ENCODE peak calls at places on chromosome 22, in six cellular contexts. D is fibroblast of pulmonary artery; A is IMR-90; B is mesenchymal stem cell; R is naive thymus-derived CD4-positive, alpha-beta T cell; I is adipocyte. N is an unnamed sample.

GRCh38 chr22:11605468-11605981 is 3922.5 kb upstream of the OR11H1 start:
- DNase-seq in B (no peak), D (no peak), I (no peak), R (no peak), A (no peak), N (no peak)

GRCh38 chr22:49514656-49515055 is 313.0 kb downstream of the BRD1 start:
- DNase-seq in B (no peak), A (no peak), I (no peak), R (no peak), D (no peak), N (no peak)

GRCh38 chr22:42770448-42770726 is 49.7 kb upstream of the A4GALT start:
- DNase-seq in A (no peak), B (no peak), I (no peak), D (no peak), R (no peak), N (no peak)

GRCh38 chr22:47497666-47498065 is 735.2 kb downstream of the TBC1D22A start:
- DNase-seq in R (no peak), D (no peak), B (no peak), I (no peak), A (no peak), N (no peak)

GRCh38 chr22:49959782-49960158 is 802 bp upstream of the PIM3 start:
- DNase-seq in A (no peak), D (no peak), B (no peak), R (no peak), I (no peak), N (no peak)

GRCh38 chr22:18031670-18032454 is 7.5 kb upstream of the MICAL3 start:
- DNase-seq in I (peak), R (no peak), D (peak), B (peak), A (peak), N (no peak)

GRCh38 chr22:18028817-18029527 is 4.6 kb upstream of the MICAL3 start:
- DNase-seq in R (no peak), B (no peak), I (no peak), A (no peak), D (no peak), N (no peak)

GRCh38 chr22:35313311-35314121 is 13.8 kb downstream of the TOM1 start:
- DNase-seq in I (peak), B (peak), D (peak), A (peak), R (no peak), N (no peak)

GRCh38 chr22:36595968-36596367 is 67.0 kb upstream of the EIF3D start:
- DNase-seq in A (no peak), B (no peak), R (no peak), I (no peak), D (no peak), N (no peak)

GRCh38 chr22:32106930-32107329 is 52.2 kb downstream of the C22orf42 start:
- DNase-seq in A (no peak), B (no peak), R (no peak), I (peak), D (peak), N (no peak)

GRCh38 chr22:50577697-50577986 is 585 bp downstream of the CPT1B start:
- DNase-seq in A (no peak), I (no peak), R (no peak), D (no peak), B (no peak), N (no peak)

GRCh38 chr22:37053310-37054077 is 2.0 kb downstream of the KCTD17 start:
- DNase-seq in I (no peak), A (no peak), R (no peak), D (peak), B (no peak), N (no peak)

GRCh38 chr22:27669798-27670599 is 131.6 kb downstream of the MN1 start:
- DNase-seq in R (no peak), D (peak), A (no peak), B (peak), I (no peak), N (no peak)

GRCh38 chr22:29470159-29470855 is 9.7 kb upstream of the NEFH start:
- DNase-seq in I (no peak), D (peak), B (peak), R (peak), A (peak), N (peak)

GRCh38 chr22:33438273-33438672 is 380.1 kb upstream of the SYN3 start:
- DNase-seq in B (peak), R (no peak), A (peak), D (peak), I (peak), N (no peak)

GRCh38 chr22:46491936-46492335 is 45.5 kb downstream of the CELSR1 start:
- DNase-seq in A (peak), B (no peak), R (no peak), D (no peak), I (peak), N (no peak)

DNA sequence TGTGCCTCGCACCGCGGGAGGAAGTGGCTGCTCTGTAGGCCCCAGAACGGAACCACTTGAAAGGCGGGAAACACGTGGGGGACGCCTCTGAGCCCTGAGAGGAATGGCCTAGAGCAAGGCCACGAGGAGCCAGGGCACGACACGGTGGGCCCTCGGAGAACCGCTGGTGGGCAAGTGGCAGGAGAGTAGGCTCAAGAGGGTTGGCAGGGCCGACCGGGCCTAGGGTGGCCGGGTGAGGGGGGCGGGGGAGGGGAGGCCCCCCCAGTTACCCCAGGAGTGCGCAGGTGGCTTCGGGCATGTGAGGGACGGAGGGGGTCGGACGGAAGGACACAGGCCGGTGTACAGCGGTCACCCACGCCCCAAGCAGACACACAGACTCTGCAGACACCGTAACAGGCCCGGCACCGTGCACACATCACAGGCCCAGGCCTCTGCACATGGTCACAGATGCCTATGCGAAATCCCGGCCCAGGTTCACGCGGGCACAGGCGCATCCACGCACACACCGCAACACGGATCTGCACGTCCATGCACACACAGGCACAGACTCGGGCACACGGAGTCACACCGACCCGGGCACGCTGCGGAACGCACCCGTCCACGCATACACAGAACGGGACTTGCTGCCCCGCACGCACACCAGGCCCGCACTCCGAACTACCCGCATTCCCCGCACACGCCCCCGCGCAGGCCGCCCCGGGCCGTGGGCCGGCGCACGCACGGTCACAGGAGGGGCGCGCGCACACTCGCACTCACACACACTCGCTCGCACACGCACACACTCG is at the start of gene MGAT3:
- DNase-seq in D (no peak), A (no peak), B (no peak), R (peak), I (peak), N (peak)
- H3K4me3 ChIP-seq in D (peak), A (peak), B (peak), R (peak), I (peak), N (peak)

DNA sequence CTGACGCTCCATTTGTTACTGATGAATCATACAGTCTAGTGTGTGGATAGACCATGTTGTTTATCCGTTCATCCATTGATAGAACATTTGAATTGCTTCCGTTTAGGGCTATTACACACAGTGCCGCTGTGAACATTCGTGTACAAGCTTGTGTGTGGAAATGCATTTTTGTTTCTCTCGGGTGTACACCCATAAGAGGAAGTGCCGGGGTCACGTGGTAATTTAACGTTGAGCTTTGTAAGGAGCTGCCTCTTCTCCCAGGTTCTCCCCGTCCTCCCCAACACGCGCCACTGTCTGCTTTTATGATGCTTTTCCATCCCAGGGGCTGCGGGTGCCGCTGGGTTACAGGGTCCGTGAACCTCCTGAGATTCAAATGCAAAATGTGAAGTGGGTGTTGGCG is 142.3 kb downstream of the IGLL1 start:
- DNase-seq in B (no peak), I (no peak), D (no peak), A (no peak), R (no peak), N (no peak)
- H3K4me3 ChIP-seq in B (no peak), I (no peak), D (no peak), A (no peak), R (no peak), N (no peak)

GRCh38 chr22:26430600-26430999 is 1.5 kb downstream of the ASPHD2 start:
- DNase-seq in A (no peak), D (no peak), R (no peak), I (no peak), B (no peak), N (no peak)

GRCh38 chr22:26429458-26430238 is 588 bp downstream of the ASPHD2 start:
- DNase-seq in R (no peak), I (peak), A (no peak), D (no peak), B (no peak), N (no peak)

GRCh38 chr22:26432619-26433311 is 3.7 kb downstream of the ASPHD2 start:
- DNase-seq in B (no peak), R (no peak), I (no peak), A (no peak), D (no peak), N (peak)

GRCh38 chr22:26433805-26434204 is 4.7 kb downstream of the ASPHD2 start:
- DNase-seq in R (no peak), I (no peak), D (no peak), B (no peak), A (no peak), N (no peak)

GRCh38 chr22:26431151-26431995 is 2.3 kb downstream of the ASPHD2 start:
- DNase-seq in B (peak), I (no peak), D (peak), R (no peak), A (no peak), N (no peak)
- H3K4me3 ChIP-seq in B (no peak), I (no peak), D (no peak), R (no peak), A (no peak), N (peak)

GRCh38 chr22:20938272-20938671 is 21.1 kb downstream of the CRKL start:
- DNase-seq in R (no peak), I (no peak), D (no peak), B (no peak), A (no peak), N (no peak)

GRCh38 chr22:20937031-20937793 is 20.0 kb downstream of the CRKL start:
- DNase-seq in D (no peak), R (no peak), I (no peak), A (no peak), B (no peak), N (no peak)

GRCh38 chr22:20940178-20940790 is 23.1 kb downstream of the CRKL start:
- DNase-seq in R (no peak), I (peak), D (no peak), B (no peak), A (no peak), N (no peak)

GRCh38 chr22:20940904-20941385 is 23.7 kb downstream of the CRKL start:
- DNase-seq in D (no peak), B (no peak), A (no peak), I (no peak), R (no peak), N (no peak)

DNA sequence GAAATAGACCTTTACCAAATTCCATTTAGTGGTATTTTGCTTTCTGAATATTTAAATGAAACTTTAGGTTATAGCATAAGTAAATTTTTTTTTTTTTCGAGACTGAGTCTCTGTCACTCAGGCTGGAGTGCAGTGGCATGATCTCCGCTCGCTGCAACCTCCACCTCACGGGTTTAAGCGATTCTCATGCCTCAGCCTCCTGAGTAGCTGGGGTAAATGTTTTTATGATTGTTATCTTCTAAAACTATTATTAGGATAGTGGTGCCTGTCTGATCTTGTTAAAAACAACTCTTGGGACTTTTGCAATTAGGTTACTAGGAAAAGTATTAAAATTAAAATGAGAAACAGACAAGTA is 20.6 kb downstream of the CRKL start:
- DNase-seq in D (no peak), A (no peak), B (no peak), I (no peak), R (no peak), N (no peak)
- H3K4me3 ChIP-seq in D (no peak), A (no peak), B (no peak), I (no peak), R (no peak), N (no peak)

DNA sequence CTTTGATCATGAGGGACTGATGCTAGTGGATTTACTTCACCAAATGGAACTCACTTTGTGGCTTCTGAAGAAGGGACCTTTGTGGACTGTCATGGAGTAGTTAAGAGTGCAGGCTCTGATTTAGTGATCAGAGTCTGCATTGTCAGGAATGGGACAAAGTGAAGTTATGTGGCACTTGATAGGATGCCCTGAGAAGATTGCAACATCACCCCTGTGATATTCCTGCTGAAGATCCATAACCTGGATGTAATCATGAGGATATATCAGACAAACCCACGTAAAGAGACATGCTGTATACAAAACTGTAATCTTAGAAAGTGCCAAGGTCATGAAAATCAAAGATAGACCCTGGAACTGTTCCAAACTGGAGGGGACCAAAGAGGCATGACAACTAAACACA is 1.6 kb upstream of the TFIP11 start:
- DNase-seq in R (no peak), D (no peak), A (no peak), B (no peak), I (no peak), N (no peak)
- H3K4me3 ChIP-seq in R (no peak), D (no peak), A (no peak), B (no peak), I (no peak), N (no peak)

N was measured in GM06990.